ENCODE peak calls at places on chromosomes 2 and 18, in four cellular contexts. K, A, S and M are unnamed samples.

GRCh38 chr2:118264591-118264990 is 176.3 kb downstream of the INSIG2 start:
- DNase-seq in K (no peak), A (no peak), S (no peak), M (no peak)

GRCh38 chr2:43067254-43068052 is 159.0 kb downstream of the ZFP36L2 start:
- DNase-seq in K (peak; percentile 60), A (no peak), S (no peak), M (no peak)

GRCh38 chr2:156333951-156334495 is 1.5 kb upstream of the NR4A2 start:
- DNase-seq in K (peak; percentile 49), A (peak; percentile 75), S (no peak), M (peak; percentile 73)

GRCh38 chr2:142973160-142973821 is 95.8 kb downstream of the KYNU start:
- DNase-seq in K (no peak), A (no peak), S (no peak), M (no peak)

GRCh38 chr18:45850021-45850420 is 24.5 kb downstream of the SIGLEC15 start:
- DNase-seq in K (no peak), A (no peak), S (peak; percentile 40), M (peak; percentile 66)

GRCh38 chr2:167294775-167295140 is 406.5 kb downstream of the XIRP2 start:
- DNase-seq in K (no peak), A (no peak), S (no peak), M (no peak)

GRCh38 chr18:37276111-37276510 is 289.5 kb downstream of the CELF4 start:
- DNase-seq in K (no peak), A (no peak), S (no peak), M (no peak)

GRCh38 chr18:32769242-32770180 is 3.3 kb downstream of the KLHL14 start:
- DNase-seq in K (peak; percentile 48), A (no peak), S (no peak), M (peak; percentile 59)

GRCh38 chr2:207505180-207505579 is 24.6 kb upstream of the CREB1 start:
- DNase-seq in K (no peak), A (no peak), S (no peak), M (no peak)

DNA sequence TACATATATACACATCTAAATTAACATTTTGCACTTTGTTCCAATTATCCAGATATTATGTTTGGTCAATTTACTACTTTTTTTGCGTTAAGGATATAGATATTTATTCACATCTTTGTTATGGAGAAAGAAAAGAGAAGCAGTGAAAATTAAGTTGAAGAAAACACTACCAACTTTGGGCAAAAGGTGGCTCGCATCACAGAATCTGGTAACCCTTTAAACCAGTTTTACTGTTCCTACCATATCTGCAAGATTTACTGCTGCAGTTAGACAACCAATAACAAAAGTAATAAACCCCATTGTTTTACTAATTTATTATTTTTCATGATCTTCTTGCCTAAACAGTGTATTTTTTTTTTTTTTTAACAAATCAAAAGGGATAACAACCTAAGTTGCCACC is 53.6 kb downstream of the SMAD2 start:
- DNase-seq in K (no peak), A (no peak), S (no peak), M (no peak)
- TF ChIP-seq USF1 in K (no peak), A (no peak), S (no peak), M (no peak)

DNA sequence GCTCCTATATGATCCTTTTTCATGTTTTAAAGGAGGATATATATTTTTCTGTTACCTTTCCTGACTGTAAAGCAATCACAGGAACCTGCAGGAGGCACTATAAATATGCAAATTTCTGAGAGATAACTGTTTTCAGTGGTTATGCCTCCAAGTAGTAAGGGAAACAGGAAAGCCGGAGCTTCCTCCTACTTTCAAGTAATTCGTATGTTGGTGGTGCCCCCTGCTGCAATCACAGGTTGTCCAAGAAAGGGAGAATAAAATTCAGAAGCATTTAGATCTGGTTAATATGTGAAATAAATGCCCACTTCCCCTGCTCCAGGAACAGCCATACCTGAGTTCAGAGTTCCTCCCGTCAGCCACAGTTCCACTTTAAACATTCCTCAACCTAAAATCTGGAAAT is 12.0 kb upstream of the BCL11A start:
- DNase-seq in K (no peak), A (no peak), S (no peak), M (peak; percentile 30)
- TF ChIP-seq USF1 in K (no peak), A (no peak), S (no peak), M (no peak)

GRCh38 chr18:55280515-55280914 is 307.5 kb downstream of the TCF4 start:
- DNase-seq in K (no peak), A (no peak), S (no peak), M (no peak)

GRCh38 chr18:55272510-55273243 is 313.4 kb upstream of the CCDC68 start:
- DNase-seq in K (no peak), A (no peak), S (no peak), M (no peak)

GRCh38 chr18:55269632-55270031 is 310.4 kb upstream of the CCDC68 start:
- DNase-seq in K (no peak), A (no peak), S (no peak), M (no peak)

DNA sequence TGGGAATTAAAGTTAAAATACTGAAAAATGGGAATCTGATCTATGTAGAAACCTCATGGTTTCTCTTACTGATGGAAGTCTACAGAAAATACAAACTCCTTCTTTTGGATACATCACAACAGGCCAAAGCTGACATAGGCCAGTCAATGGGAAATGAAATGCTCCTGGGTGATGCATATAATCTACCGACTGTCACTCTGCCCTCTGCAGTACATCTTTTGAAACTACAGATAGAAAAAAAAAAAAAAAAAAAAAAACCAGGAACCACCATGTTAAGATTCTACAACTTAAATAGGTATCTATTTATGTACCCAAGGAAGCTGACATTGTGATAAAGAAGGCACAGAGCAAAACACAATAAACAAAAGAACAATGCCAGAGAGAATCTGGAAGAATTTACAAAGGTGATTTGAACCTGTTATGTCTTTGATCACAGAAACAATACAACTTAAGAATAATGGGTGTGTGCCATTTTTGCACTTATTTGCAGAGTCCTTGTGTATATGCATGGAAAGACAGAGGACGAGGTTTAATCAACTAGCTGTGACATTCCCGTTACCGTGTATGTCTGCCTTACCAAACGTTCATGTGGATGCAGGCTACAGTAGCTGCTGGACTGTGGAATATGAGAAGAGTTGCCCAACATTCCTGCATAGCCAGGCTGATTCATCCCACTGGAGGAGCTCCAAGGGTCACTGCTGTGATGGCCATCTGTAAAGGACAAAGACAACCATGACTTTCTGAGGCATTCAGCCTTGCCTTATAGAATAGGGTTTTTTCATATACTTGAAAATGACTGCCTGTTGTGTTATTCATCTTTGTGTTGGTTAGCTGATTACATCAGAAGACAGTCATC is 312.7 kb downstream of the TCF4 start:
- DNase-seq in K (no peak), A (peak; percentile 19), S (no peak), M (no peak)
- TF ChIP-seq USF1 in K (no peak), A (no peak), S (no peak), M (no peak)

GRCh38 chr2:210392469-210392881 is 77.5 kb upstream of the MYL1 start:
- DNase-seq in K (no peak), A (no peak), S (no peak), M (no peak)
- TF ChIP-seq USF1 in K (no peak), A (no peak), S (no peak), M (no peak)

DNA sequence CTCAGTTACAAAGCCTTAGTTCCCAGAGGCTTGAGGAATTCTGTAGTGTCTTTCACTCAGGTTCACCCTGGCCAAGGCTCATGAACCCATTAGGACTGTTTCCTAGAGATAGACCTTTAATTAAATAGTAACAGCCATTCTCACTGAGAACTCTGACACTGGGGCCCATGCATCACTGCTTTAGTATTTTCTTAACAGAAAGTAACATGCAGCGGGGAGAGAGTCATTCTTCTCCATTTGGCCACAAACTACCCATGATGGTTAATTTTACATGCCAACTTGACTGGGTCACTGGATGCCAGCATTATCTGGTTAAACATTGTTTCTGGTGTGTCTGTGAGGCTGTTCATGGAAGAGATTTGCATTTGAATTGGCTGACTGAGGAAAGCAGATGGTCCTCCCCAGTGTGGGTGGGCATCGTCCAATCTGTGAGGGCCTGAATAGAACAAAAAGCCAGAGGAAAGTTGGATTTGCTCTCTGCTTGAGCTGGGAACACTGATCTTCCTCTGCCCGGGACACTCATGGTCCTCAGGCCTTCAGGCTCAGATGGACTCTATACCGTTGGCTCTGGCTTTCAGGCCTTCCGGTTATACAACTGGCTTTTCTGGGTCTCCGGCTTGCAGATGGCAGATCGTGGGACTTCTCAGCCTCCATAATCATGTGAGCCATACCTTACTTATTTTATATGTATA is 5.6 kb upstream of the CPLX4 start:
- DNase-seq in K (no peak), A (no peak), S (no peak), M (no peak)
- TF ChIP-seq USF1 in K (no peak), A (no peak), S (no peak), M (no peak)

GRCh38 chr2:63716146-63716545 is 125.5 kb upstream of the UGP2 start:
- DNase-seq in K (no peak), A (no peak), S (no peak), M (no peak)

GRCh38 chr2:63719052-63719451 is 122.6 kb upstream of the UGP2 start:
- DNase-seq in K (no peak), A (no peak), S (no peak), M (no peak)

GRCh38 chr2:63723709-63724108 is 118.0 kb upstream of the UGP2 start:
- DNase-seq in K (no peak), A (no peak), S (no peak), M (no peak)

GRCh38 chr2:63721082-63721424 is 120.6 kb upstream of the UGP2 start:
- DNase-seq in K (peak; percentile 63), A (no peak), S (no peak), M (no peak)
- TF ChIP-seq USF1 in K (no peak), A (no peak), S (no peak), M (no peak)

DNA sequence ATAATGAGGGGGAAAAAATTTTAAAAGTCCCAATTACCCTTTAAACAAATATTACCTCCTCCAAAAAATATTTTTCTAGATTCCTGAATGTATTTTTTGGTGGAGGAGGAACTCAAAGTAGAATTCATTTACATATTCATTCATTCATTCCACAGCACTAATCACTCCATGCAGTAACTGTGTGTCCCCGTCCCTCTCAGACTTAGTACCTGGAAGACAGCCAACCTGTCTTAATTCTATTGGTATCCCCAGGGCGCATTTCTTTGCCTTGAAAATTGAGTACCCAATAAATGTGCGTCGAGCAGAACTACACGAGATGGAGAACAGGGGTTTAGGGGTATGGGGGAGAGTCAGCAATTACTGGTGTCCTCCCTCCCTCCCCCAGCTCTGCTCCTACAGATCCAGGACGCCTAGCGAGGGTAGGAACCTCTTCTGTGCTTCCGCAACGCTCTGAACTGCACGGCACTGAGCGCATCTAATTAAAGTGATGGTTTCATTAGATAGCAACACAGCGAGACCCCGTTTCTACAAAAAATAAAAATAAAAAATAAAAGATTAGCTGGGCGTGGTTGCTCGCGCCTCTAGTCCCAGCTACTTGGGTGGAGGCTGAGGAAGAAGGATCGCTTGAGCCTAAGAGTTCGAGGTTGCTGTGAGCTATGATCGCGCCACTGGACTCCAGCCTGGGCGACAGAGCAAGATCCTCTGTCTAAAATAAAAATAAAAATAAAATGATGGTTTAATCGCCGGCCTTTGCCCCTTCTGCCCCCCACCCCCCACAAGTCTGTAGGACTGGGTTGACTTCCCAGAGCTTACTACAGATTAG is 668 bp upstream of the FKBP1B start:
- DNase-seq in K (peak; percentile 36), A (peak; percentile 21), S (no peak), M (no peak)
- TF ChIP-seq USF1 in K (no peak), A (no peak), S (no peak), M (no peak)

GRCh38 chr2:130873700-130874346 is 37.1 kb downstream of the ARHGEF4 start:
- DNase-seq in K (peak; percentile 82), A (peak; percentile 63), S (peak; percentile 17), M (peak; percentile 77)
- TF ChIP-seq USF1 in K (no peak), A (no peak), S (no peak), M (no peak)